ENCODE peak calls at places on chromosomes 7 and 10, in six cellular contexts. T is head of caudate nucleus; M is NAMALWA; Q is HCT116; A is activated naive CD8-positive, alpha-beta T cell treated with anti-CD3 and anti-CD28 coated beads, Interleukin-2, amount 50 U/mL, for 24 hours; B is effector memory CD4-positive, alpha-beta T cell. E is an unnamed sample.

GRCh38 chr10:7185367-7185690 is 225.5 kb downstream of the SFMBT2 start:
- DNase-seq in T (no peak), M (no peak), Q (no peak), A (no peak), B (no peak), E (no peak)

GRCh38 chr7:50333266-50333665 is 28.8 kb downstream of the IKZF1 start:
- DNase-seq in T (no peak), M (peak; percentile 79), Q (no peak), A (no peak), B (peak; percentile 63), E (no peak)

GRCh38 chr10:125871341-125871740 is 9.8 kb downstream of the DHX32 start:
- DNase-seq in T (no peak), M (no peak), Q (no peak), A (no peak), B (no peak), E (no peak)

GRCh38 chr10:129415261-129416135 is 51.5 kb upstream of the MGMT start:
- DNase-seq in T (no peak), M (no peak), Q (no peak), A (no peak), B (no peak), E (no peak)

GRCh38 chr10:117651121-117651520 is 108.6 kb downstream of the EMX2 start:
- DNase-seq in T (no peak), M (no peak), Q (no peak), A (no peak), B (no peak), E (no peak)

GRCh38 chr7:128236924-128237586 is 4.0 kb upstream of the LEP start:
- DNase-seq in T (no peak), M (peak; percentile 88), Q (no peak), A (peak; percentile 7), B (no peak), E (no peak)

GRCh38 chr10:124124123-124124768 is 30.8 kb upstream of the CHST15 start:
- DNase-seq in T (no peak), M (peak; percentile 70), Q (no peak), A (no peak), B (no peak), E (no peak)

GRCh38 chr7:70044064-70044463 is 445.8 kb downstream of the AUTS2 start:
- DNase-seq in T (no peak), M (no peak), Q (no peak), A (no peak), B (no peak), E (no peak)

GRCh38 chr7:11171569-11172192 is 198.0 kb downstream of the PHF14 start:
- DNase-seq in T (no peak), M (no peak), Q (no peak), A (no peak), B (no peak), E (no peak)

GRCh38 chr7:32070406-32071360 is at the start of gene PDE1C:
- DNase-seq in T (peak; percentile 69), M (no peak), Q (no peak), A (no peak), B (no peak), E (no peak)

GRCh38 chr10:132434405-132435005 is 37.5 kb downstream of the PWWP2B start:
- DNase-seq in T (no peak), M (peak; percentile 55), Q (no peak), A (peak; percentile 80), B (no peak), E (no peak)

GRCh38 chr7:19747740-19748339 is 25.6 kb downstream of the TMEM196 start:
- DNase-seq in T (no peak), M (peak; percentile 60), Q (peak; percentile 49), A (no peak), B (no peak), E (no peak)

GRCh38 chr10:115953203-115953602 is 319.8 kb downstream of the GFRA1 start:
- DNase-seq in T (no peak), M (no peak), Q (no peak), A (no peak), B (no peak), E (no peak)

GRCh38 chr7:81150951-81151361 is 232.1 kb upstream of the SEMA3C start:
- DNase-seq in T (peak; percentile 25), M (no peak), Q (no peak), A (no peak), B (no peak), E (no peak)

GRCh38 chr7:136342221-136342620 is 365.1 kb upstream of the MTPN start:
- DNase-seq in T (no peak), M (no peak), Q (no peak), A (no peak), B (no peak), E (no peak)

GRCh38 chr10:83274088-83274487 is 865.2 kb upstream of the GHITM start:
- DNase-seq in T (no peak), M (peak; percentile 56), Q (no peak), A (no peak), B (no peak), E (no peak)

GRCh38 chr7:132436121-132436520 is 140.1 kb downstream of the PLXNA4 start:
- DNase-seq in T (no peak), M (no peak), Q (no peak), A (no peak), B (no peak), E (no peak)

GRCh38 chr7:47078241-47078640 is 503.7 kb downstream of the TNS3 start:
- DNase-seq in T (no peak), M (no peak), Q (no peak), A (no peak), B (no peak), E (no peak)

GRCh38 chr10:102856758-102857424 is 2.8 kb downstream of the BORCS7 start:
- DNase-seq in T (no peak), M (no peak), Q (no peak), A (no peak), B (no peak), E (no peak)

GRCh38 chr7:332646-333398 is 42.9 kb downstream of the FOXL3 start:
- DNase-seq in T (peak; percentile 71), M (no peak), Q (peak; percentile 51), A (peak; percentile 97), B (peak; percentile 76), E (peak; percentile 31)

GRCh38 chr7:30170460-30171197 is 35.8 kb downstream of the MTURN start:
- DNase-seq in T (no peak), M (no peak), Q (no peak), A (no peak), B (no peak), E (no peak)

GRCh38 chr10:43211030-43211429 is 55.8 kb downstream of the RASGEF1A start:
- DNase-seq in T (no peak), M (no peak), Q (no peak), A (no peak), B (no peak), E (no peak)

GRCh38 chr10:89163265-89163995 is 43.7 kb downstream of the CH25H start:
- DNase-seq in T (peak; percentile 13), M (peak; percentile 61), Q (no peak), A (peak; percentile 40), B (peak; percentile 11), E (no peak)

GRCh38 chr10:71860243-71861029 is 9.4 kb upstream of the PSAP start:
- DNase-seq in T (peak; percentile 94), M (peak; percentile 33), Q (peak; percentile 94), A (peak; percentile 42), B (no peak), E (peak; percentile 94)

GRCh38 chr7:143216151-143216550 is 5.7 kb upstream of the TAS2R40 start:
- DNase-seq in T (no peak), M (no peak), Q (no peak), A (no peak), B (no peak), E (no peak)

GRCh38 chr7:79933144-79933543 is 201.5 kb upstream of the GNAI1 start:
- DNase-seq in T (no peak), M (no peak), Q (no peak), A (no peak), B (no peak), E (no peak)

GRCh38 chr10:76388321-76388720 is 956.9 kb downstream of the LRMDA start:
- DNase-seq in T (no peak), M (no peak), Q (no peak), A (no peak), B (no peak), E (no peak)

GRCh38 chr7:139995034-139995915 is 67.5 kb downstream of the PARP12 start:
- DNase-seq in T (peak; percentile 66), M (no peak), Q (no peak), A (no peak), B (no peak), E (no peak)

GRCh38 chr10:59179027-59179426 is 2.6 kb downstream of the PHYHIPL start:
- DNase-seq in T (no peak), M (no peak), Q (no peak), A (no peak), B (no peak), E (no peak)

GRCh38 chr10:110805292-110805691 is 66.4 kb upstream of the PDCD4 start:
- DNase-seq in T (no peak), M (no peak), Q (no peak), A (no peak), B (no peak), E (no peak)

GRCh38 chr7:17532861-17533404 is 234.5 kb downstream of the AHR start:
- DNase-seq in T (no peak), M (no peak), Q (peak; percentile 59), A (no peak), B (no peak), E (no peak)

GRCh38 chr10:51685768-51686167 is 13.6 kb downstream of the CSTF2T start:
- DNase-seq in T (no peak), M (no peak), Q (no peak), A (no peak), B (no peak), E (no peak)

GRCh38 chr7:148830897-148831692 is 53.0 kb downstream of the EZH2 start:
- DNase-seq in T (no peak), M (no peak), Q (no peak), A (no peak), B (no peak), E (no peak)

GRCh38 chr7:140153666-140154161 is 23.1 kb downstream of the KDM7A start:
- DNase-seq in T (no peak), M (no peak), Q (no peak), A (no peak), B (no peak), E (no peak)

GRCh38 chr7:135666156-135666555 is 3.8 kb downstream of the STMP1 start:
- DNase-seq in T (no peak), M (no peak), Q (no peak), A (no peak), B (no peak), E (no peak)

GRCh38 chr10:69004821-69005220 is 16.2 kb downstream of the KIFBP start:
- DNase-seq in T (no peak), M (peak; percentile 51), Q (peak; percentile 18), A (no peak), B (no peak), E (no peak)

E was measured in thoracic aorta.